ENCODE peak calls at places on chromosome 1, in ten cellular contexts. K is activated T-cell treated with anti-CD3 and anti-CD28 coated beads for 1 hour; U is central memory CD4-positive, alpha-beta T cell; J is CD4-positive, CD25-positive, alpha-beta regulatory T cell; S is SK-MEL-5; P is AG08395; C is Right ventricle myocardium superior; A is left ventricle myocardium superior; M is activated CD8-positive, alpha-beta memory T cell treated with anti-CD3 and anti-CD28 coated beads for 1 hour; D is neural progenitor cell. V is an unnamed sample.

GRCh38 chr1:38239258-38239657 is 192.7 kb upstream of the POU3F1 start:
- DNase-seq in U (no peak), C (no peak), P (no peak), K (no peak), J (no peak), M (no peak), D (no peak), S (no peak), A (no peak), V (no peak)

GRCh38 chr1:208093754-208094719 is 150.1 kb downstream of the PLXNA2 start:
- DNase-seq in P (peak), D (peak), U (peak), M (peak), S (peak), J (peak), A (peak), C (peak), K (peak), V (peak)

GRCh38 chr1:65068202-65069011 is 79.6 kb upstream of the AK4 start:
- DNase-seq in J (peak), U (peak), P (peak), D (no peak), A (no peak), C (no peak), K (no peak), S (peak), M (no peak), V (peak)

GRCh38 chr1:113389953-113390834 is at the start of gene MAGI3:
- DNase-seq in D (peak), U (peak), J (peak), C (peak), M (peak), K (peak), S (peak), A (peak), P (peak), V (peak)

GRCh38 chr1:64745181-64745985 is 508 bp downstream of the RAVER2 start:
- DNase-seq in D (peak), P (peak), A (peak), J (peak), K (no peak), S (peak), U (peak), M (no peak), C (peak), V (no peak)

GRCh38 chr1:1001057-1001630 is 1.2 kb upstream of the HES4 start:
- DNase-seq in A (no peak), C (no peak), P (no peak), S (no peak), M (no peak), J (no peak), U (no peak), D (peak), K (no peak), V (no peak)

GRCh38 chr1:238465449-238465848 is 574.7 kb upstream of the ZP4 start:
- DNase-seq in P (no peak), S (peak), M (no peak), C (no peak), U (no peak), A (no peak), D (no peak), J (no peak), K (no peak), V (no peak)

GRCh38 chr1:7493711-7494110 is 277.4 kb upstream of the VAMP3 start:
- DNase-seq in A (no peak), P (no peak), K (no peak), U (no peak), C (no peak), M (no peak), D (no peak), J (no peak), S (no peak), V (no peak)

GRCh38 chr1:232432313-232432712 is 197.6 kb downstream of the SIPA1L2 start:
- DNase-seq in M (no peak), K (no peak), P (no peak), U (no peak), J (no peak), D (no peak), A (peak), C (peak), S (no peak), V (no peak)

GRCh38 chr1:94126651-94127050 is 5.7 kb upstream of the ABCA4 start:
- DNase-seq in J (no peak), S (no peak), P (no peak), K (no peak), M (no peak), U (no peak), C (no peak), A (no peak), D (no peak), V (no peak)

GRCh38 chr1:54220004-54220811 is 20.2 kb downstream of the MRPL37 start:
- DNase-seq in M (no peak), U (no peak), J (no peak), P (peak), K (no peak), C (peak), D (no peak), A (peak), S (no peak), V (no peak)

GRCh38 chr1:114088392-114089299 is 65.0 kb downstream of the SYT6 start:
- DNase-seq in D (no peak), M (no peak), S (no peak), A (no peak), U (no peak), P (no peak), J (no peak), K (no peak), C (no peak), V (no peak)

GRCh38 chr1:64363116-64363515 is 106.8 kb upstream of the CACHD1 start:
- DNase-seq in A (no peak), D (no peak), K (no peak), M (no peak), S (no peak), J (no peak), P (no peak), U (no peak), C (no peak), V (no peak)

GRCh38 chr1:209704584-209704983 is at the start of gene HSD11B1:
- DNase-seq in C (peak), P (peak), S (no peak), A (peak), M (no peak), J (no peak), U (no peak), D (no peak), K (no peak), V (no peak)

GRCh38 chr1:41361028-41361494 is at the start of gene FOXO6:
- DNase-seq in J (peak), M (peak), S (peak), U (peak), P (peak), D (peak), A (peak), C (peak), K (peak), V (peak)

GRCh38 chr1:172642970-172643369 is 15.9 kb upstream of the FASLG start:
- DNase-seq in U (no peak), A (no peak), S (no peak), P (no peak), D (no peak), K (no peak), C (no peak), M (no peak), J (no peak), V (no peak)

GRCh38 chr1:160953030-160953429 is 1.6 kb downstream of the ITLN2 start:
- DNase-seq in C (no peak), A (no peak), J (no peak), D (no peak), K (no peak), U (no peak), M (no peak), P (no peak), S (no peak), V (no peak)

GRCh38 chr1:200535605-200536004 is 84.9 kb downstream of the KIF14 start:
- DNase-seq in U (no peak), P (peak), J (peak), K (peak), S (peak), M (no peak), A (no peak), D (peak), C (no peak), V (no peak)

GRCh38 chr1:22921452-22922126 is 51.1 kb downstream of the LACTBL1 start:
- DNase-seq in K (no peak), J (no peak), D (no peak), M (no peak), P (no peak), U (no peak), S (no peak), A (peak), C (no peak), V (no peak)

GRCh38 chr1:115179397-115179835 is 90.1 kb upstream of the TSPAN2 start:
- DNase-seq in C (peak), S (no peak), K (no peak), U (no peak), P (peak), J (no peak), D (no peak), M (no peak), A (peak), V (no peak)

GRCh38 chr1:41661428-41662060 is 177.1 kb upstream of the EDN2 start:
- DNase-seq in S (no peak), A (peak), K (no peak), C (peak), J (no peak), U (no peak), P (no peak), M (no peak), D (no peak), V (no peak)

GRCh38 chr1:100896481-100896982 is 642 bp downstream of the SLC30A7 start:
- DNase-seq in K (peak), M (peak), U (peak), J (peak), D (peak), S (peak), P (peak), C (no peak), A (no peak), V (peak)

GRCh38 chr1:64933296-64934070 is 32.9 kb downstream of the JAK1 start:
- DNase-seq in U (no peak), D (no peak), K (no peak), J (no peak), A (peak), M (no peak), S (no peak), C (no peak), P (peak), V (peak)

GRCh38 chr1:215835951-215836350 is 268.8 kb downstream of the KCTD3 start:
- DNase-seq in C (no peak), P (no peak), J (no peak), U (no peak), A (no peak), M (no peak), K (no peak), D (no peak), S (peak), V (no peak)

GRCh38 chr1:170668301-170668789 is 4.4 kb downstream of the PRRX1 start:
- DNase-seq in K (no peak), U (no peak), C (peak), P (no peak), J (no peak), S (no peak), D (peak), A (peak), M (no peak), V (no peak)

GRCh38 chr1:172326171-172326570 is 94.3 kb upstream of the C1orf105 start:
- DNase-seq in K (no peak), C (no peak), P (peak), M (no peak), J (no peak), A (no peak), S (no peak), D (no peak), U (no peak), V (no peak)

GRCh38 chr1:214604543-214604942 is 1.5 kb downstream of the CENPF start:
- DNase-seq in S (peak), A (no peak), P (peak), K (no peak), J (no peak), D (no peak), U (no peak), C (no peak), M (no peak), V (no peak)

GRCh38 chr1:8281843-8282509 is 35.9 kb upstream of the SLC45A1 start:
- DNase-seq in C (no peak), A (peak), D (no peak), U (no peak), J (no peak), M (no peak), K (no peak), P (no peak), S (peak), V (no peak)

GRCh38 chr1:227357229-227358078 is 39.2 kb upstream of the CDC42BPA start:
- DNase-seq in S (peak), A (peak), D (no peak), P (peak), K (no peak), C (peak), M (no peak), U (no peak), J (no peak), V (no peak)

GRCh38 chr1:109151146-109151545 is 37.2 kb downstream of the ELAPOR1 start:
- DNase-seq in D (peak), J (no peak), S (peak), A (peak), M (no peak), K (no peak), P (peak), U (no peak), C (peak), V (no peak)

GRCh38 chr1:44616284-44616990 is 57.8 kb downstream of the TMEM53 start:
- DNase-seq in S (no peak), U (no peak), P (peak), C (no peak), A (no peak), K (no peak), D (no peak), M (no peak), J (no peak), V (no peak)

GRCh38 chr1:188027613-188028012 is 1198.9 kb downstream of the PLA2G4A start:
- DNase-seq in J (no peak), A (no peak), M (no peak), D (no peak), P (no peak), S (peak), C (no peak), K (no peak), U (no peak), V (no peak)

GRCh38 chr1:47794081-47794480 is 203.1 kb downstream of the TRABD2B start:
- DNase-seq in M (no peak), U (no peak), S (no peak), D (no peak), A (no peak), K (no peak), J (no peak), C (no peak), P (no peak), V (no peak)

GRCh38 chr1:207944571-207944970 is 33.6 kb upstream of the CD34 start:
- DNase-seq in P (no peak), C (no peak), U (no peak), M (no peak), K (no peak), J (no peak), S (no peak), D (no peak), A (no peak), V (no peak)

GRCh38 chr1:170885551-170885950 is 49.8 kb upstream of the MROH9 start:
- DNase-seq in P (peak), M (no peak), A (no peak), C (no peak), K (no peak), U (no peak), J (no peak), D (no peak), S (no peak), V (no peak)

GRCh38 chr1:109557520-109557919 is 9.1 kb downstream of the GNAI3 start:
- DNase-seq in J (no peak), K (no peak), A (no peak), P (no peak), D (no peak), M (no peak), C (no peak), U (no peak), S (no peak), V (no peak)

V was measured in naive B cell.